ENCODE peak calls at places on chromosomes 4 and X, in five cellular contexts. B is SK-N-SH, N is tibial artery, G is HCT116, U is neural progenitor cell. C is an unnamed sample. For H3K4me1 and H3K36me3, the result is how much of the 10 kb centered on the place peaks cover.

GRCh38 chr4:79331126-79331876 is 5.4 kb upstream of the NAA11 start:
- DNase-seq in B (no peak), N (no peak), G (no peak), U (no peak), C (no peak)

GRCh38 chr4:6896035-6896434 is 13.6 kb upstream of the TBC1D14 start:
- DNase-seq in B (no peak), N (no peak), G (no peak), U (no peak), C (no peak)

GRCh38 chrX:18545771-18546170 is 120.4 kb downstream of the CDKL5 start:
- DNase-seq in B (no peak), N (no peak), G (no peak), U (no peak), C (no peak)

GRCh38 chrX:103685396-103685795 is 1.1 kb downstream of the MORF4L2 start:
- DNase-seq in B (peak), N (no peak), G (no peak), U (no peak), C (no peak)

GRCh38 chrX:16445166-16445752 is 204.7 kb upstream of the S100G start:
- DNase-seq in B (peak), N (no peak), G (peak), U (peak), C (peak)

GRCh38 chr4:183563874-183564273 is 59.0 kb downstream of the ING2 start:
- DNase-seq in B (no peak), N (no peak), G (no peak), U (no peak), C (peak)

GRCh38 chr4:32472918-32473317 is 1752.7 kb downstream of the PCDH7 start:
- DNase-seq in B (no peak), N (no peak), G (no peak), U (peak), C (no peak)

GRCh38 chrX:1601051-1601767 is 9.8 kb downstream of the AKAP17A start:
- DNase-seq in B (no peak), N (peak), G (no peak), U (no peak), C (no peak)

GRCh38 chr4:83921124-83921523 is 385.2 kb downstream of the GPAT3 start:
- DNase-seq in B (no peak), N (no peak), G (no peak), U (no peak), C (no peak)

GRCh38 chrX:41481264-41482109 is 34.3 kb downstream of the NYX start:
- DNase-seq in B (peak), N (no peak), G (peak), U (peak), C (no peak)

GRCh38 chr4:164081801-164082200 is 587.3 kb downstream of the TMA16 start:
- DNase-seq in B (no peak), N (no peak), G (no peak), U (no peak), C (no peak)

GRCh38 chr4:45325112-45325462 is 598.7 kb upstream of the GNPDA2 start:
- DNase-seq in B (no peak), N (no peak), G (no peak), U (no peak), C (no peak)

GRCh38 chrX:38175140-38175539 is 45.5 kb downstream of the SRPX start:
- DNase-seq in B (peak), N (no peak), G (peak), U (peak), C (peak)

GRCh38 chrX:152231106-152231505 is 92.7 kb upstream of the MAGEA10 start:
- DNase-seq in B (no peak), N (no peak), G (no peak), U (no peak), C (no peak)

GRCh38 chr4:111776546-111776945 is 368.7 kb upstream of the FAM241A start:
- DNase-seq in B (no peak), N (no peak), G (no peak), U (no peak), C (no peak)

GRCh38 chr4:24060932-24061331 is 171.1 kb upstream of the PPARGC1A start:
- DNase-seq in B (no peak), N (no peak), G (no peak), U (no peak), C (no peak)

GRCh38 chr4:99886146-99886545 is 8.1 kb downstream of the LAMTOR3 start:
- DNase-seq in B (no peak), N (no peak), G (no peak), U (no peak), C (no peak)

DNA sequence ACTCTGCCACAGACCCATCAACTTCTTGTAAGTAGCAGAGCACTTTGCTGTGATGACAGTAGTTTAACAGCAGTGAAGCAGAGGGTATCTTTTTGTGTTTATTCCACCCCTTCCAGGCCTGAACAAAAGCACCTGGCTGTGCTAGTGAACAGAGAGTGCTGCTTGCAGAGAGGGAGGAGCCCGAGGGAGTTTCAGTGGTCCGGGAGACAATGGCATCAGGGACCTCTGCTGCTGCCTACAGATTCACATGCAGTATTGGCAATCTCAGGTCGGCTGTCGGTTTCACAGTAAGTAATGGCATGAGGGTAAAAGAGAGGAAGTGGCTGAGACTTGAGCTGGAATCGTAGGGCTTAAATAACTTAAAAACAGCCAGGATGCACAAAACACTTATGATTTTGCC is 755.8 kb downstream of the RPA4 start:
- DNase-seq in B (no peak), N (no peak), G (no peak), U (peak), C (no peak)
- H3K4me1 ChIP-seq in B (under half), N (under half), G (under half), U (under half), C (under half)

GRCh38 chr4:2694691-2695090 is 61.4 kb downstream of the TNIP2 start:
- DNase-seq in B (no peak), N (peak), G (no peak), U (no peak), C (peak)

GRCh38 chr4:2698504-2698903 is 57.6 kb downstream of the TNIP2 start:
- DNase-seq in B (no peak), N (no peak), G (no peak), U (no peak), C (no peak)

GRCh38 chr4:2695661-2696060 is 60.5 kb downstream of the TNIP2 start:
- DNase-seq in B (no peak), N (no peak), G (no peak), U (no peak), C (no peak)

GRCh38 chr4:2697995-2698414 is 58.1 kb downstream of the TNIP2 start:
- DNase-seq in B (no peak), N (no peak), G (no peak), U (no peak), C (no peak)

GRCh38 chr4:2696423-2696822 is 59.7 kb downstream of the TNIP2 start:
- DNase-seq in B (no peak), N (no peak), G (no peak), U (no peak), C (no peak)
- H3K36me3 ChIP-seq in B (half or more), N (half or more), G (under half), U (under half), C (half or more)

GRCh38 chrX:53048169-53049126 is at the start of gene GPR173:
- DNase-seq in B (peak), N (peak), G (no peak), U (peak), C (peak)
- H3K4me3 ChIP-seq in B (peak), N (peak), G (peak), U (peak), C (no peak)

DNA sequence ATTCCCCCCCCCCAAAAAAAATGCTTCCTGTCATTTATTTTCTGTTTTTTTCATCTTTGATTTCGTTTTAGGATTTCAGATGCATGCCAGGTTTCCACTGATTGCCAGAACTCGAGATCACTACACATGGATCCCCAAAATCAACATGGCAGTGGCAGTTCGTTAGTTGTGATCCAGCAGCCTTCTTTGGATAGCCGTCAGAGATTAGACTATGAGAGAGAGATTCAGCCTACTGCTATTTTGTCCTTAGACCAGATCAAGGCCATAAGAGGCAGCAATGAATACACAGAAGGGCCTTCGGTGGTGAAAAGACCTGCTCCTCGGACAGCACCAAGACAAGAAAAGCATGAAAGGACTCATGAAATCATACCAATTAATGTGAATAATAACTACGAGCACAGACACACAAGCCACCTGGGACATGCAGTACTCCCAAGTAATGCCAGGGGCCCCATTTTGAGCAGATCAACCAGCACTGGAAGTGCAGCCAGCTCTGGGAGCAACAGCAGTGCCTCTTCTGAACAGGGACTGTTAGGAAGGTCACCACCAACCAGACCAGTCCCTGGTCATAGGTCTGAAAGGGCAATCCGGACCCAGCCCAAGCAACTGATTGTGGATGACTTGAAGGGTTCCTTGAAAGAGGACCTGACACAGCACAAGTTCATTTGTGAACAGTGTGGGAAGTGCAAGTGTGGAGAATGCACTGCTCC is 5.0 kb downstream of the SPRY1 start:
- DNase-seq in B (no peak), N (no peak), G (no peak), U (no peak), C (no peak)
- H3K4me1 ChIP-seq in B (under half), N (half or more), G (under half), U (half or more), C (under half)

GRCh38 chr4:8605289-8605688 is 12.7 kb downstream of the CPZ start:
- DNase-seq in B (no peak), N (no peak), G (no peak), U (no peak), C (no peak)

GRCh38 chr4:8608714-8609391 is 16.3 kb downstream of the CPZ start:
- DNase-seq in B (no peak), N (no peak), G (no peak), U (no peak), C (no peak)

GRCh38 chr4:8606966-8607365 is 14.4 kb downstream of the CPZ start:
- DNase-seq in B (no peak), N (no peak), G (no peak), U (no peak), C (no peak)

GRCh38 chr4:8607603-8608481 is 15.3 kb downstream of the CPZ start:
- DNase-seq in B (peak), N (no peak), G (no peak), U (peak), C (peak)

GRCh38 chr4:8606476-8606875 is 13.9 kb downstream of the CPZ start:
- DNase-seq in B (no peak), N (no peak), G (no peak), U (no peak), C (no peak)
- H3K36me3 ChIP-seq in B (under half), N (under half), G (under half), U (under half), C (under half)

GRCh38 chr4:88831063-88831462 is 133.4 kb upstream of the NAP1L5 start:
- DNase-seq in B (no peak), N (no peak), G (no peak), U (no peak), C (no peak)
- H3K4me3 ChIP-seq in B (no peak), N (no peak), G (no peak), U (no peak), C (no peak)

GRCh38 chrX:13102636-13103035 is 58.2 kb upstream of the FAM9C start:
- DNase-seq in B (no peak), N (no peak), G (no peak), U (no peak), C (no peak)

GRCh38 chrX:13101439-13102139 is 57.2 kb upstream of the FAM9C start:
- DNase-seq in B (no peak), N (peak), G (peak), U (no peak), C (peak)

GRCh38 chrX:13103111-13103913 is 58.9 kb upstream of the FAM9C start:
- DNase-seq in B (no peak), N (no peak), G (no peak), U (no peak), C (no peak)

GRCh38 chrX:13094780-13095425 is 50.5 kb upstream of the FAM9C start:
- DNase-seq in B (no peak), N (no peak), G (no peak), U (peak), C (no peak)

DNA sequence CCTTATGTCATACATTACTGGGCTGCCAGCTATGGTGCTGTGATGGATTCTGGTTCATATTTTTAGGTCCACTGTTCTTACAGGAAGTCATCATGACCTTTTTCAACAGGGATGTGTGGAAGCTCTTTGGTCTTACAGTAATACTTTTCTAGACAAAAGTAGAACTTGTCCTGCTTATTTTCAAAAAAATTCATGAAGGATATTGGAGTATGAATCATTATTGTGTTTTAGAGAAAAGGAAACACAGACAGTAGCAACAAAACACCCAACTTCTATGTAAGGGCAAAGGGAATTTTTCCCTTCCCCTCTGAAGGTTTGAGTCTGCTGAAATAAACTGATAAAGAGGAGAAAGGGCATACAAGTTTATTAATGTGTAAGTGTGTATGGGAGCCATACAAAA is 54.7 kb upstream of the FAM9C start:
- DNase-seq in B (no peak), N (no peak), G (no peak), U (no peak), C (no peak)
- H3K4me1 ChIP-seq in B (under half), N (half or more), G (under half), U (under half), C (under half)

GRCh38 chr4:106338671-106339070 is 22.3 kb downstream of the AIMP1 start:
- DNase-seq in B (no peak), N (no peak), G (no peak), U (no peak), C (no peak)

GRCh38 chr4:106329027-106329618 is 12.8 kb downstream of the AIMP1 start:
- DNase-seq in B (peak), N (no peak), G (peak), U (peak), C (no peak)

GRCh38 chr4:106337916-106338315 is 21.6 kb downstream of the AIMP1 start:
- DNase-seq in B (no peak), N (no peak), G (no peak), U (no peak), C (no peak)

GRCh38 chr4:106334732-106335131 is 18.4 kb downstream of the AIMP1 start:
- DNase-seq in B (no peak), N (no peak), G (no peak), U (no peak), C (no peak)

GRCh38 chr4:106333186-106333585 is 16.8 kb downstream of the AIMP1 start:
- DNase-seq in B (no peak), N (no peak), G (no peak), U (no peak), C (no peak)
- H3K36me3 ChIP-seq in B (half or more), N (half or more), G (half or more), U (under half), C (half or more)

C was measured in adrenal gland.